ENCODE peak calls at places on chromosome 22, in five cellular contexts. A is H1, E is lower leg skin, B is endothelial cell of umbilical vein, I is tibial artery. Q is an unnamed sample.

GRCh38 chr22:48881326-48881980 is 946.2 kb downstream of the BRD1 start:
- DNase-seq in I (no peak), E (no peak), A (no peak), B (no peak), Q (no peak)

GRCh38 chr22:35140879-35141745 is 75.2 kb downstream of the ISX start:
- DNase-seq in A (peak), B (no peak), I (no peak), E (no peak), Q (no peak)

GRCh38 chr22:29581799-29582198 is 886 bp upstream of the NIPSNAP1 start:
- DNase-seq in B (no peak), A (no peak), I (no peak), E (no peak), Q (no peak)

GRCh38 chr22:31526275-31526674 is 29.9 kb downstream of the SFI1 start:
- DNase-seq in B (no peak), E (peak), A (no peak), I (no peak), Q (no peak)

GRCh38 chr22:46721716-46722115 is 16.3 kb downstream of the CERK start:
- DNase-seq in E (no peak), B (no peak), I (no peak), A (no peak), Q (no peak)

GRCh38 chr22:43555561-43556515 is 144.0 kb downstream of the MPPED1 start:
- DNase-seq in I (no peak), B (no peak), A (no peak), E (no peak), Q (no peak)

GRCh38 chr22:29912141-29912540 is 29.2 kb downstream of the MTMR3 start:
- DNase-seq in E (no peak), A (no peak), B (no peak), I (no peak), Q (no peak)

GRCh38 chr22:25970348-25970995 is 198.8 kb upstream of the SEZ6L start:
- DNase-seq in A (peak), I (no peak), B (no peak), E (no peak), Q (no peak)

GRCh38 chr22:35587447-35587870 is 29.7 kb downstream of the MB start:
- DNase-seq in E (no peak), A (no peak), I (peak), B (no peak), Q (no peak)

GRCh38 chr22:46078241-46079092 is 71.9 kb upstream of the PPARA start:
- DNase-seq in B (no peak), E (peak), I (peak), A (no peak), Q (no peak)

DNA sequence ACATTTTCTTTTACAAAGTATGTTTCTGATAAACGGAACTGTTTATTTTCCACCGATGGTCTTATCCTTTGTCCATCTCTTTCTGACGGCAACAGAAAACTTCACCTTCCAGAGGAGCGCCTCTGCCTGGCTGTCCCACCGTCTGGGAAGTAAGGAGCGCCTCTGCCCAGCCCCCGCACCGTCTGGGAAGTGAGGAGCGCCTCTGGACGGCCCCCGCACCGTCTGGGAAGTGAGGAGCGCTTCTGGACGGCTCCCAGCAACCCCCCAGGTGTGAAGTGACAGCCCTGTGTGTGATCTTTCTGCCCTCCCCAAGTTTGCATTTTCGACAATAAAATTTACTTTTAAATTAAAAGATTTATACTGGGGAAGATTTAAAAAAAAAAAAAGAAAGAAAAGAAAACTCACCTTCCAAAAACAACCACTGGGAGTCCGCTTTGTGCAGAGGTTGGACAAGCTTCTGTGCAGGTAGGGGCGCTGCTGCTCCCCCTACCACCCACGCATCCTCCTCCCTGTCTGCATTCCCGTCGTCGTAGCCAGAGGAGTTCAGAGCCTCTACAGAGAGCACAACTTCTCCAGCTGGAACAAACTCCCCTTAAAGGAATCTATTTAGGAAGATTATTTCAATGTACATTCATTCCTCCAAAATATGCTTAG is 1.0 kb upstream of the APOBEC3B start:
- DNase-seq in B (no peak), E (no peak), I (no peak), A (no peak), Q (no peak)
- H3K4me3 ChIP-seq in B (no peak), E (no peak), I (peak), A (peak), Q (no peak)

GRCh38 chr22:50220603-50221409 is 20.0 kb downstream of the SELENOO start:
- DNase-seq in E (no peak), A (no peak), I (no peak), B (no peak), Q (no peak)

GRCh38 chr22:50219800-50220602 is 19.2 kb downstream of the SELENOO start:
- DNase-seq in E (no peak), A (no peak), B (no peak), I (no peak), Q (no peak)

GRCh38 chr22:50224071-50224470 is 20.8 kb downstream of the TUBGCP6 start:
- DNase-seq in A (no peak), I (no peak), B (no peak), E (no peak), Q (no peak)

GRCh38 chr22:50221410-50222300 is 20.8 kb downstream of the SELENOO start:
- DNase-seq in I (no peak), E (no peak), B (no peak), A (no peak), Q (no peak)

GRCh38 chr22:50222508-50222907 is 21.7 kb downstream of the SELENOO start:
- DNase-seq in E (no peak), B (no peak), I (no peak), A (no peak), Q (no peak)
- TF ChIP-seq CTCF in E (no peak), B (no peak), I (no peak), A (no peak), Q (no peak)

GRCh38 chr22:42367980-42368378 is 64.2 kb downstream of the NFAM1 start:
- DNase-seq in I (no peak), A (no peak), E (no peak), B (no peak), Q (no peak)

GRCh38 chr22:42369250-42370041 is 62.8 kb downstream of the NFAM1 start:
- DNase-seq in E (peak), I (peak), B (peak), A (peak), Q (peak)

GRCh38 chr22:42366815-42367581 is 65.2 kb downstream of the NFAM1 start:
- DNase-seq in I (peak), A (no peak), E (peak), B (no peak), Q (no peak)

GRCh38 chr22:42365942-42366660 is 66.1 kb downstream of the NFAM1 start:
- DNase-seq in E (no peak), A (no peak), I (no peak), B (no peak), Q (no peak)

DNA sequence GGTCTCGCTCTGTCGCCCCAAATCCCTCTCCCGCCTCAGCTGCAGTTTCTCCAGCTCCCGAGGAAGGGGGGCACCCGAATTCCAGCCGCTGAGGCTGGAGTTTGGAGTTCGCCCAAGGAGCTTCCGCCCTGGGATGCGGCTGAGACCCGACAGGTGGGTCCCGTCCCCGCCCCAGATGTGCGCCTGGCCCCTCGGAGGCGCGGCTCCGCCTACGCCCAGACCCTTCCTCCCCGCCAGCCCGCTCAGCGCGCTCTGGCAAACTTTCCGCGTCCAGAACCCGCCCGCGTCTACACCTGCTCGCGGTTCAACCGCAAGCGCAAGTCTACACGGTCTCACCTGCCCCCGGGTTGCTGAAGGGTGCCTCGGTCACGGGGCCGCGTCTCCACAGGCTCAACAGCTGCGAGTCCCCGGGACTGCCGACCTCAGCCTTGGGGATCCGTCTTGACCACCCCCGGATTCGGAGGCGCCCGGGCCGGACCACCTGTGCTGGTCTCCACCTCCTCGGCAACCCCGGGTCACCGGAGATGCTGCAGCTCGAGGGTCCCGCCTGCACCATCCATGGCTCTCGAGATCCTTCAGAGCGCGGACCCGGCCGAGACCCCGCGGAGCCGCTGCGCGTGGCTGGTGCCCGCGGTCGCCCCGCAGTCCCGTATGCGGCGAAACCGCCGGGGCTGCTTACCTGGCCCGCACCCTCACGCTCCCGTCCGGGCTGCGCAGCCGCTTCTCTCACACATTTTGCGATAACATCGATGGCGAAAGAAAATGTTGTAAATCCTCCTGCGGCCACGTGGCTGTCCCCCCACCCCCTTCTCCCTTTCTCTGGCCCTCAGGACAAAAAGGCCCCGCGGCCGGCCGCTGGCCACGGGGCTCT is 63.6 kb downstream of the NFAM1 start:
- DNase-seq in E (no peak), I (no peak), B (no peak), A (no peak), Q (no peak)
- H3K4me3 ChIP-seq in E (peak), I (peak), B (peak), A (peak), Q (peak)

GRCh38 chr22:20566420-20567260 is 59.2 kb downstream of the MED15 start:
- DNase-seq in B (no peak), E (no peak), I (no peak), A (no peak), Q (peak)
- TF ChIP-seq CTCF in B (no peak), E (no peak), I (no peak), A (no peak), Q (no peak)

DNA sequence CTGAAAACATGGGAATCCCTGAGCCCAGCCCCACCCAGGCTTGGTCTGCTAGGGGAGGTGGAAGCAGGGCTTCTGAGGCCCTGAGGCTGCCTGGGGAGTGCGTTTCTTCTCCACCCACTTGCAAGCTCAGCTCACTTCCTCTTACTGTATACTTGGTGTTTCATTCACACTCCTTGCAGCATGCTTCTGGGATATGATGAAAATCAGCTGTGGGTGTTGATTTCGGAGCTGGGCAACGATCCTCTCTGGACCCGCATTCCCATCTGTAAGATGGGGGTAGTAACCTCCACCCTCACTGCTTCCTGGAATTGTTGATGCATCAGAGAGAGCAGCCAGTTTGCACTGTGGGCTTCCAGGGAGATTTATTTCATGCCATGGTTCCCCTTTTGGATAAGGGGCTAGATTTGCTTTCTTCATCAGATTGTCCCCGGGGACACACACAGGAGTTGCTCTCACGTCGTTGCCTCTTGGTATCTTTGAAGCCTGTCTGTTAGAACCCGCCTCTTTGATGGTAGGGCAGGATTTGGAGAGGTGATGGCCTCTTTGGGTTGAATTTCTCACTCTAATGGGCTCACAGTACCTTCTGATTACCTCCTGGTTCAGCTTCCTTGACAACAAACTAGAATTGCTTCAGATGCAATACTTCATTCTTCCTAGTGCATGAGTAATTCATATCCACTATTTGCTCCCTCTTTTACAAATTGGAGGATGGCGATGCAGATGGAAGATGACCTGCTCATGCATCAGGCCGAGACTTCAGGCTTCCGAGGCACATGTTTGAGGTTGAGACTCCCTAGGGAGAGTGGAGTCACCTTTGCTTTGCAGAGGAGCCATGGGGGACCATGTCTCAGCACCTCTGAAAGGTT is 40.4 kb downstream of the BCR start:
- DNase-seq in I (no peak), E (no peak), A (no peak), B (peak), Q (no peak)
- H3K4me3 ChIP-seq in I (no peak), E (no peak), A (no peak), B (no peak), Q (no peak)

Q was measured in AG04449.